ENCODE peak calls at places on chromosomes 6 and 20, in six cellular contexts. Q is stomach, Y is erythroblast, R is tibial nerve, G is breast epithelium, W is HepG2. V is an unnamed sample.

GRCh38 chr6:137351890-137352289 is 132.7 kb upstream of the IFNGR1 start:
- DNase-seq in Y (no peak), W (peak; percentile 86), R (no peak), G (no peak), Q (no peak), V (no peak)

GRCh38 chr20:57840066-57840465 is 130.3 kb upstream of the PMEPA1 start:
- DNase-seq in Y (no peak), R (no peak), G (no peak), Q (no peak), W (no peak), V (no peak)

GRCh38 chr6:123042412-123042811 is 46.4 kb downstream of the CLVS2 start:
- DNase-seq in W (no peak), Q (no peak), Y (no peak), G (no peak), R (no peak), V (no peak)

GRCh38 chr6:121780325-121781313 is 345.2 kb downstream of the GJA1 start:
- DNase-seq in W (no peak), G (peak; percentile 85), Y (no peak), Q (no peak), R (peak; percentile 80), V (no peak)

GRCh38 chr6:169520104-169520503 is 181.7 kb downstream of the WDR27 start:
- DNase-seq in R (no peak), G (no peak), W (no peak), Q (no peak), Y (no peak), V (no peak)

GRCh38 chr20:5013682-5014447 is 12.6 kb upstream of the SLC23A2 start:
- DNase-seq in W (no peak), R (no peak), Y (no peak), G (no peak), Q (no peak), V (no peak)

GRCh38 chr6:112690497-112691202 is 343.5 kb downstream of the RFPL4B start:
- DNase-seq in G (no peak), Y (no peak), W (no peak), R (no peak), Q (no peak), V (no peak)

GRCh38 chr6:32095338-32096086 is 13.6 kb downstream of the TNXB start:
- DNase-seq in Q (no peak), G (no peak), W (no peak), Y (no peak), R (no peak), V (no peak)

GRCh38 chr6:150676339-150676738 is 76.7 kb downstream of the PLEKHG1 start:
- DNase-seq in R (no peak), Y (no peak), G (no peak), Q (no peak), W (no peak), V (no peak)

GRCh38 chr6:43807228-43808061 is 37.4 kb downstream of the VEGFA start:
- DNase-seq in W (peak; percentile 60), Y (peak; percentile 67), R (no peak), G (no peak), Q (no peak), V (no peak)

GRCh38 chr6:77456531-77457248 is 6.6 kb downstream of the HTR1B start:
- DNase-seq in R (no peak), G (no peak), Q (no peak), W (peak; percentile 12), Y (no peak), V (no peak)

GRCh38 chr20:53559816-53560215 is 33.8 kb downstream of the ZNF217 start:
- DNase-seq in Q (no peak), R (no peak), G (no peak), Y (no peak), W (no peak), V (no peak)

GRCh38 chr6:117482240-117483003 is at the start of gene DCBLD1:
- DNase-seq in R (peak; percentile 25), Y (peak; percentile 72), W (peak; percentile 78), G (peak; percentile 25), Q (peak; percentile 85), V (peak; percentile 66)

GRCh38 chr6:1091905-1092304 is 220.0 kb upstream of the FOXQ1 start:
- DNase-seq in R (no peak), Q (no peak), Y (no peak), W (no peak), G (no peak), V (no peak)

GRCh38 chr6:113857565-113858066 is 471 bp downstream of the MARCKS start:
- DNase-seq in R (no peak), G (no peak), Y (no peak), W (no peak), Q (peak; percentile 25), V (no peak)

GRCh38 chr6:125753218-125753936 is 3.9 kb downstream of the HEY2 start:
- DNase-seq in W (peak; percentile 33), Q (no peak), R (no peak), G (no peak), Y (peak; percentile 55), V (no peak)

GRCh38 chr20:4263011-4263410 is 247.7 kb upstream of the RNF24 start:
- DNase-seq in R (no peak), G (no peak), W (no peak), Q (no peak), Y (no peak), V (no peak)

GRCh38 chr6:18284261-18284660 is 19.9 kb upstream of the DEK start:
- DNase-seq in Q (no peak), G (no peak), W (no peak), Y (no peak), R (no peak), V (no peak)

GRCh38 chr6:26520088-26520839 is 17.9 kb upstream of the HMGN4 start:
- DNase-seq in R (no peak), G (peak; percentile 61), Q (no peak), W (peak; percentile 56), Y (no peak), V (no peak)

GRCh38 chr6:4185419-4185818 is 50.0 kb upstream of the ECI2 start:
- DNase-seq in G (no peak), R (no peak), Q (no peak), W (no peak), Y (no peak), V (no peak)

GRCh38 chr6:30806581-30807183 is 62.3 kb upstream of the IER3 start:
- DNase-seq in G (no peak), W (no peak), R (no peak), Y (no peak), Q (no peak), V (no peak)

GRCh38 chr6:30741789-30742315 is 635 bp downstream of the FLOT1 start:
- DNase-seq in R (no peak), G (no peak), W (no peak), Q (no peak), Y (no peak), V (no peak)

GRCh38 chr20:11387189-11387754 is 530.4 kb upstream of the BTBD3 start:
- DNase-seq in G (no peak), R (no peak), Q (no peak), Y (no peak), W (no peak), V (no peak)

GRCh38 chr6:27472182-27472616 is 706 bp downstream of the ZNF184 start:
- DNase-seq in Q (no peak), Y (peak; percentile 84), W (peak; percentile 62), G (peak; percentile 35), R (no peak), V (peak; percentile 17)

GRCh38 chr20:45727044-45727443 is 4.9 kb downstream of the SPINT4 start:
- DNase-seq in Y (no peak), W (no peak), R (no peak), G (no peak), Q (no peak), V (no peak)

GRCh38 chr6:132430110-132430509 is 28.8 kb upstream of the MOXD1 start:
- DNase-seq in W (no peak), R (no peak), G (no peak), Y (no peak), Q (no peak), V (no peak)

GRCh38 chr6:56652994-56653393 is 10.3 kb upstream of the DST start:
- DNase-seq in Q (no peak), G (no peak), W (peak; percentile 49), Y (no peak), R (no peak), V (no peak)

GRCh38 chr6:33451606-33452005 is 2.8 kb upstream of the ZBTB9 start:
- DNase-seq in Y (no peak), G (no peak), R (no peak), W (no peak), Q (no peak), V (no peak)

GRCh38 chr20:18986146-18986830 is 172.7 kb downstream of the SCP2D1 start:
- DNase-seq in R (no peak), W (no peak), Y (no peak), G (no peak), Q (no peak), V (no peak)

GRCh38 chr20:1370548-1371110 is 22.2 kb downstream of the FKBP1A start:
- DNase-seq in W (no peak), Y (no peak), R (no peak), G (no peak), Q (no peak), V (no peak)

GRCh38 chr6:170028629-170029345 is 262.1 kb downstream of the DLL1 start:
- DNase-seq in Q (peak; percentile 27), W (no peak), R (no peak), Y (no peak), G (peak; percentile 15), V (no peak)

GRCh38 chr6:147205690-147206600 is 1.7 kb downstream of the STXBP5 start:
- DNase-seq in Y (peak; percentile 10), Q (no peak), G (no peak), W (peak; percentile 32), R (no peak), V (no peak)
- TF ChIP-seq POLR2A in Y (no peak), Q (no peak), G (no peak), W (no peak), R (no peak), V (no peak)

GRCh38 chr6:84227434-84228197 is at the start of gene CEP162:
- DNase-seq in Q (peak; percentile 92), Y (peak; percentile 92), G (peak; percentile 86), R (peak; percentile 92), W (peak; percentile 85), V (peak; percentile 39)
- TF ChIP-seq POLR2A in Q (no peak), Y (peak; percentile 60), G (no peak), R (peak; percentile 33), W (no peak), V (peak; percentile 48)

DNA sequence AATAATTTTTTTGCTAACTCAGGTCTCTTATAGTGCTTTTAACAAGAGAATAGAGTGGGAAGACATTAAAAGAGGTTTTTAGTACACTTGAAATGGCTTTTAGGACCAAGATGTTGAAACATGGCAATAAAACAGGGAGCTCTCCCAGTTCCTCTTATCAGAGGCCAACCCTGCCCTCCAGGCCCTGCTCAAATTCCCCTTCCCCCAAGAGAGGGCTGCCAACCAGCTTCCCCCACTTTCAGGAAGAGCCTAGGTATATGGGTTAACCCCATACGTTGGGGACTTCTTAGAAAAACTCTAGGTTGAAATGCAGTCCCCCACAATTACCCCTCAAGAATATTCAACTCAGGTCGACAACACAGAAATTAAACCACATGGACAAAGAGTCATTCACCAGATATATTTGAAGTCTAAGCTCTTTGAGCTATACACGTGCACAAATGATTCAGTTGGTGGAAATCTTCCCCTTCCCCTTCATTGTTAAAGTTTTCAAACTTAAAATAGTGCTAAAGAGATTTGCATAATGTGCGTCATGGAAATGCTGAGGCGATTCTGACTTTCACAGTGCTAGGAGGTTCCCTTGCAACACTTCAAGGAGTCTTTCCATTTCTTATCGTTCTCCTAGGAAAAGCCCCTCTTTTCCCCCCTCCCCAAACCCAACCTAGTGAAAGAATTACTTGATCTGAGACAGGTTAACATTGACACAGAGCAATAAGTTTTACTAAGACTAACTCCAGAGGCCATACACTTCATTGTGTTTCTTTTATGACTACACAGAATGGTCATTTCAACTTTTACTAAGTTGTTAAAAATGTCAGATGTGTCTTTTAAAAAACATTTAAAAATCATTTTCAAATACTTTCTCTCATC is 49.8 kb upstream of the ENPP5 start:
- DNase-seq in G (no peak), W (no peak), Q (no peak), Y (no peak), R (no peak), V (no peak)
- TF ChIP-seq POLR2A in G (no peak), W (no peak), Q (no peak), Y (no peak), R (no peak), V (no peak)

GRCh38 chr6:14924126-14925024 is 321.5 kb upstream of the JARID2 start:
- DNase-seq in G (no peak), Q (no peak), R (no peak), Y (no peak), W (no peak), V (no peak)
- TF ChIP-seq POLR2A in G (no peak), Q (no peak), R (no peak), Y (no peak), W (no peak), V (no peak)

V was measured in GM12892.